ENCODE peak calls at places on chromosomes 3 and 15, in six cellular contexts. One of them, this sample, is unnamed.
A peak's percentile ranks its signal among the peaks of the same experiment; 100 is the strongest.

GRCh38 chr15:89936051-89936792 is 23.5 kb upstream of the ARPIN start:
- DNase-seq in left ventricle myocardium inferior: no peak
- DNase-seq in CD4-positive, alpha-beta memory T cell: peak; percentile 38
- DNase-seq in heart right ventricle: no peak
- DNase-seq in CD4-positive, CD25-positive, alpha-beta regulatory T cell: no peak
- DNase-seq in stomach: no peak
- DNase-seq in this sample: peak; percentile 59

GRCh38 chr15:74608776-74609175 is 6.9 kb upstream of the CLK3 start:
- DNase-seq in heart right ventricle: no peak
- DNase-seq in left ventricle myocardium inferior: no peak
- DNase-seq in stomach: no peak
- DNase-seq in CD4-positive, CD25-positive, alpha-beta regulatory T cell: no peak
- DNase-seq in CD4-positive, alpha-beta memory T cell: no peak
- DNase-seq in this sample: no peak

GRCh38 chr15:79656151-79656797 is 224.1 kb downstream of the MINAR1 start:
- DNase-seq in left ventricle myocardium inferior: no peak
- DNase-seq in stomach: peak; percentile 68
- DNase-seq in CD4-positive, CD25-positive, alpha-beta regulatory T cell: no peak
- DNase-seq in CD4-positive, alpha-beta memory T cell: no peak
- DNase-seq in heart right ventricle: no peak
- DNase-seq in this sample: no peak

GRCh38 chr3:182516597-182517336 is 276.5 kb upstream of the ATP11B start:
- DNase-seq in CD4-positive, CD25-positive, alpha-beta regulatory T cell: no peak
- DNase-seq in left ventricle myocardium inferior: no peak
- DNase-seq in heart right ventricle: no peak
- DNase-seq in CD4-positive, alpha-beta memory T cell: no peak
- DNase-seq in stomach: no peak
- DNase-seq in this sample: no peak

GRCh38 chr15:63157891-63158431 is 684 bp upstream of the RPS27L start:
- DNase-seq in stomach: peak; percentile 31
- DNase-seq in heart right ventricle: no peak
- DNase-seq in CD4-positive, alpha-beta memory T cell: peak; percentile 45
- DNase-seq in left ventricle myocardium inferior: peak; percentile 28
- DNase-seq in CD4-positive, CD25-positive, alpha-beta regulatory T cell: peak; percentile 9
- DNase-seq in this sample: peak; percentile 16

GRCh38 chr3:42149537-42150426 is 58.6 kb downstream of the TRAK1 start:
- DNase-seq in heart right ventricle: no peak
- DNase-seq in CD4-positive, alpha-beta memory T cell: no peak
- DNase-seq in stomach: peak; percentile 90
- DNase-seq in CD4-positive, CD25-positive, alpha-beta regulatory T cell: no peak
- DNase-seq in left ventricle myocardium inferior: no peak
- DNase-seq in this sample: no peak

GRCh38 chr3:114213262-114213668 is 24.1 kb downstream of the ZNF80 start:
- DNase-seq in stomach: no peak
- DNase-seq in CD4-positive, CD25-positive, alpha-beta regulatory T cell: no peak
- DNase-seq in heart right ventricle: no peak
- DNase-seq in CD4-positive, alpha-beta memory T cell: no peak
- DNase-seq in left ventricle myocardium inferior: no peak
- DNase-seq in this sample: no peak

GRCh38 chr15:83846847-83847246 is 192.9 kb downstream of the ADAMTSL3 start:
- DNase-seq in CD4-positive, alpha-beta memory T cell: no peak
- DNase-seq in left ventricle myocardium inferior: no peak
- DNase-seq in heart right ventricle: no peak
- DNase-seq in CD4-positive, CD25-positive, alpha-beta regulatory T cell: no peak
- DNase-seq in stomach: no peak
- DNase-seq in this sample: no peak

GRCh38 chr3:52983336-52983807 is 62.5 kb downstream of the SFMBT1 start:
- DNase-seq in stomach: no peak
- DNase-seq in CD4-positive, alpha-beta memory T cell: peak; percentile 85
- DNase-seq in heart right ventricle: no peak
- DNase-seq in CD4-positive, CD25-positive, alpha-beta regulatory T cell: peak; percentile 9
- DNase-seq in left ventricle myocardium inferior: no peak
- DNase-seq in this sample: peak; percentile 89

GRCh38 chr15:77630956-77631789 is 1.5 kb downstream of the LINGO1 start:
- DNase-seq in CD4-positive, CD25-positive, alpha-beta regulatory T cell: no peak
- DNase-seq in stomach: no peak
- DNase-seq in heart right ventricle: no peak
- DNase-seq in CD4-positive, alpha-beta memory T cell: no peak
- DNase-seq in left ventricle myocardium inferior: no peak
- DNase-seq in this sample: no peak

GRCh38 chr15:50024183-50024795 is 94.7 kb downstream of the ATP8B4 start:
- DNase-seq in CD4-positive, CD25-positive, alpha-beta regulatory T cell: no peak
- DNase-seq in heart right ventricle: no peak
- DNase-seq in stomach: no peak
- DNase-seq in CD4-positive, alpha-beta memory T cell: no peak
- DNase-seq in left ventricle myocardium inferior: no peak
- DNase-seq in this sample: no peak

GRCh38 chr3:99965077-99965476 is 147.4 kb downstream of the CMSS1 start:
- DNase-seq in heart right ventricle: no peak
- DNase-seq in CD4-positive, alpha-beta memory T cell: no peak
- DNase-seq in stomach: peak; percentile 47
- DNase-seq in CD4-positive, CD25-positive, alpha-beta regulatory T cell: no peak
- DNase-seq in left ventricle myocardium inferior: no peak
- DNase-seq in this sample: no peak

GRCh38 chr15:98444067-98444600 is 204.2 kb upstream of the IGF1R start:
- DNase-seq in CD4-positive, alpha-beta memory T cell: no peak
- DNase-seq in heart right ventricle: no peak
- DNase-seq in stomach: no peak
- DNase-seq in left ventricle myocardium inferior: no peak
- DNase-seq in CD4-positive, CD25-positive, alpha-beta regulatory T cell: no peak
- DNase-seq in this sample: no peak

GRCh38 chr3:58323795-58324674 is 8.7 kb upstream of the PXK start:
- DNase-seq in stomach: no peak
- DNase-seq in CD4-positive, alpha-beta memory T cell: peak; percentile 48
- DNase-seq in left ventricle myocardium inferior: no peak
- DNase-seq in CD4-positive, CD25-positive, alpha-beta regulatory T cell: no peak
- DNase-seq in heart right ventricle: no peak
- DNase-seq in this sample: no peak

GRCh38 chr3:187448674-187449073 is 80.5 kb downstream of the RTP4 start:
- DNase-seq in heart right ventricle: no peak
- DNase-seq in CD4-positive, alpha-beta memory T cell: no peak
- DNase-seq in left ventricle myocardium inferior: no peak
- DNase-seq in stomach: no peak
- DNase-seq in CD4-positive, CD25-positive, alpha-beta regulatory T cell: no peak
- DNase-seq in this sample: no peak

GRCh38 chr15:71329509-71330260 is 214.4 kb downstream of the THSD4 start:
- DNase-seq in CD4-positive, CD25-positive, alpha-beta regulatory T cell: no peak
- DNase-seq in left ventricle myocardium inferior: no peak
- DNase-seq in stomach: no peak
- DNase-seq in heart right ventricle: no peak
- DNase-seq in CD4-positive, alpha-beta memory T cell: no peak
- DNase-seq in this sample: no peak

GRCh38 chr15:91275844-91276243 is 175.8 kb downstream of the SV2B start:
- DNase-seq in left ventricle myocardium inferior: no peak
- DNase-seq in heart right ventricle: no peak
- DNase-seq in CD4-positive, CD25-positive, alpha-beta regulatory T cell: no peak
- DNase-seq in stomach: no peak
- DNase-seq in CD4-positive, alpha-beta memory T cell: no peak
- DNase-seq in this sample: no peak

GRCh38 chr15:76764004-76764403 is 141.1 kb downstream of the SCAPER start:
- DNase-seq in heart right ventricle: no peak
- DNase-seq in CD4-positive, CD25-positive, alpha-beta regulatory T cell: no peak
- DNase-seq in stomach: no peak
- DNase-seq in CD4-positive, alpha-beta memory T cell: no peak
- DNase-seq in left ventricle myocardium inferior: no peak
- DNase-seq in this sample: no peak

GRCh38 chr3:190053919-190054672 is 66.6 kb downstream of the P3H2 start:
- DNase-seq in CD4-positive, alpha-beta memory T cell: no peak
- DNase-seq in stomach: no peak
- DNase-seq in heart right ventricle: no peak
- DNase-seq in left ventricle myocardium inferior: peak; percentile 17
- DNase-seq in CD4-positive, CD25-positive, alpha-beta regulatory T cell: no peak
- DNase-seq in this sample: no peak

GRCh38 chr15:66650433-66650832 is 51.6 kb upstream of the SMAD6 start:
- DNase-seq in heart right ventricle: peak; percentile 41
- DNase-seq in CD4-positive, CD25-positive, alpha-beta regulatory T cell: no peak
- DNase-seq in CD4-positive, alpha-beta memory T cell: no peak
- DNase-seq in stomach: no peak
- DNase-seq in left ventricle myocardium inferior: peak; percentile 37
- DNase-seq in this sample: no peak

GRCh38 chr3:86723433-86723832 is 267.5 kb downstream of the VGLL3 start:
- DNase-seq in stomach: no peak
- DNase-seq in left ventricle myocardium inferior: no peak
- DNase-seq in CD4-positive, CD25-positive, alpha-beta regulatory T cell: no peak
- DNase-seq in CD4-positive, alpha-beta memory T cell: no peak
- DNase-seq in heart right ventricle: no peak
- DNase-seq in this sample: no peak

GRCh38 chr3:46797486-46797885 is 65.8 kb downstream of the MYL3 start:
- DNase-seq in stomach: no peak
- DNase-seq in left ventricle myocardium inferior: no peak
- DNase-seq in CD4-positive, CD25-positive, alpha-beta regulatory T cell: no peak
- DNase-seq in CD4-positive, alpha-beta memory T cell: no peak
- DNase-seq in heart right ventricle: no peak
- DNase-seq in this sample: no peak

GRCh38 chr3:78116874-78117273 is 1077.0 kb downstream of the ROBO2 start:
- DNase-seq in CD4-positive, CD25-positive, alpha-beta regulatory T cell: no peak
- DNase-seq in heart right ventricle: no peak
- DNase-seq in left ventricle myocardium inferior: no peak
- DNase-seq in CD4-positive, alpha-beta memory T cell: no peak
- DNase-seq in stomach: no peak
- DNase-seq in this sample: no peak

GRCh38 chr3:128784843-128785242 is 58.9 kb downstream of the RAB7A start:
- DNase-seq in left ventricle myocardium inferior: no peak
- DNase-seq in CD4-positive, alpha-beta memory T cell: no peak
- DNase-seq in stomach: no peak
- DNase-seq in heart right ventricle: no peak
- DNase-seq in CD4-positive, CD25-positive, alpha-beta regulatory T cell: no peak
- DNase-seq in this sample: no peak

GRCh38 chr3:128782282-128783146 is 56.5 kb downstream of the RAB7A start:
- DNase-seq in CD4-positive, CD25-positive, alpha-beta regulatory T cell: no peak
- DNase-seq in CD4-positive, alpha-beta memory T cell: peak; percentile 17
- DNase-seq in heart right ventricle: no peak
- DNase-seq in left ventricle myocardium inferior: no peak
- DNase-seq in stomach: no peak
- DNase-seq in this sample: no peak

GRCh38 chr3:128781164-128781563 is 55.2 kb downstream of the RAB7A start:
- DNase-seq in stomach: no peak
- DNase-seq in CD4-positive, CD25-positive, alpha-beta regulatory T cell: no peak
- DNase-seq in heart right ventricle: no peak
- DNase-seq in left ventricle myocardium inferior: no peak
- DNase-seq in CD4-positive, alpha-beta memory T cell: no peak
- DNase-seq in this sample: no peak

GRCh38 chr3:128784228-128784627 is 58.2 kb downstream of the RAB7A start:
- DNase-seq in CD4-positive, alpha-beta memory T cell: peak; percentile 43
- DNase-seq in stomach: no peak
- DNase-seq in CD4-positive, CD25-positive, alpha-beta regulatory T cell: no peak
- DNase-seq in heart right ventricle: peak; percentile 44
- DNase-seq in left ventricle myocardium inferior: peak; percentile 49
- DNase-seq in this sample: peak; percentile 73

DNA sequence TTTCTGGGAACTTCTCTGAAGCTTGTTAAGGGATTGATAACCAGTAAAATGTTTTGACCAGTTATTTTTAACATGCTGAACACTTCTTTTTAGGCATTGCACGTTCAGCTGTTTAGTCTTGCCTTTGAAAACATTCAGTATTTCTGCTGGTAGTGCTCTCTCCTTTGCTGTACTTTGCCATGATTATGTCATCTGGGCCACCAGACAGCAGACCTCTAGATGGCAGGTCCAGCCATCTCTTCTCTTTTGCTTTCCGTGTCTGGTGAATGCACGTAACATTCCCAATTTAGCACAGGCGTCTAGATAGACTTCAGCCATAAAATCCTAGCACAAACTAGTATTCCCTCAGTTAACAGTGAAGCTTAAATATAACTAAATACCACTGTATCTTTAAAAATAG is 57.8 kb downstream of the RAB7A start:
- DNase-seq in CD4-positive, alpha-beta memory T cell: no peak
- DNase-seq in left ventricle myocardium inferior: no peak
- DNase-seq in heart right ventricle: no peak
- DNase-seq in stomach: no peak
- DNase-seq in CD4-positive, CD25-positive, alpha-beta regulatory T cell: no peak
- DNase-seq in this sample: no peak
- H3K4me1 ChIP-seq in CD4-positive, alpha-beta memory T cell: peaks cover 66% of the 10 kb centered on the region
- H3K4me1 ChIP-seq in left ventricle myocardium inferior: peaks cover 100% of the 10 kb centered on the region
- H3K4me1 ChIP-seq in heart right ventricle: peaks cover 95% of the 10 kb centered on the region
- H3K4me1 ChIP-seq in stomach: peaks cover 47% of the 10 kb centered on the region
- H3K4me1 ChIP-seq in CD4-positive, CD25-positive, alpha-beta regulatory T cell: peaks cover 38% of the 10 kb centered on the region
- H3K4me1 ChIP-seq in this sample: peaks cover 24% of the 10 kb centered on the region

DNA sequence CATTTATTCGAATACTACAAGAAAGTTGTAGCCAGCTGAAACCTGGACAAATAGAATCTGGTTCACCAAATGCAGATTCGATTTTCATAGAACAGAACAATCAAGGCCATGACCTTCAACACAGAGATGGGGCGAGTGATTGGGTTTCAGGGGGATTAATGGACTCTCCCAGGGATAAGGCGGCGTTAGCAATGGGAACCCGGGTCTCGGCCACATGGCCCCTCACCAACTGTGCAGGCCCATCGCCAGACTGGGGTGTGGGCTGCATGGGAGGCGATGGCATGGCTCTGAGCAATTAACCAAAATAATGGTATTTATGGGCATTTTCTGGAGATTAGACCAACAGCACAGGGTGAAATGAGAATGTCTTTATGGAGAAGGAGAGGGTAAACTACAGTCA is 34.2 kb downstream of the VGLL4 start:
- DNase-seq in CD4-positive, CD25-positive, alpha-beta regulatory T cell: no peak
- DNase-seq in left ventricle myocardium inferior: no peak
- DNase-seq in CD4-positive, alpha-beta memory T cell: no peak
- DNase-seq in heart right ventricle: no peak
- DNase-seq in stomach: no peak
- DNase-seq in this sample: no peak
- H3K4me3 ChIP-seq in CD4-positive, CD25-positive, alpha-beta regulatory T cell: no peak overlapping the region
- H3K4me3 ChIP-seq in left ventricle myocardium inferior: peak overlapping the region; percentile 27
- H3K4me3 ChIP-seq in CD4-positive, alpha-beta memory T cell: no peak overlapping the region
- H3K4me3 ChIP-seq in heart right ventricle: no peak overlapping the region
- H3K4me3 ChIP-seq in stomach: no peak overlapping the region
- H3K4me3 ChIP-seq in this sample: no peak overlapping the region

GRCh38 chr15:88634449-88634848 is 4.4 kb upstream of the ISG20 start:
- DNase-seq in stomach: no peak
- DNase-seq in CD4-positive, alpha-beta memory T cell: no peak
- DNase-seq in left ventricle myocardium inferior: no peak
- DNase-seq in heart right ventricle: no peak
- DNase-seq in CD4-positive, CD25-positive, alpha-beta regulatory T cell: no peak
- DNase-seq in this sample: no peak
- H3K27ac ChIP-seq in stomach: peak overlapping the region; percentile 91
- H3K27ac ChIP-seq in CD4-positive, alpha-beta memory T cell: peak overlapping the region; percentile 100
- H3K27ac ChIP-seq in left ventricle myocardium inferior: no peak overlapping the region
- H3K27ac ChIP-seq in heart right ventricle: no peak overlapping the region
- H3K27ac ChIP-seq in CD4-positive, CD25-positive, alpha-beta regulatory T cell: peak overlapping the region; percentile 100
- H3K27ac ChIP-seq in this sample: peak overlapping the region; percentile 99

DNA sequence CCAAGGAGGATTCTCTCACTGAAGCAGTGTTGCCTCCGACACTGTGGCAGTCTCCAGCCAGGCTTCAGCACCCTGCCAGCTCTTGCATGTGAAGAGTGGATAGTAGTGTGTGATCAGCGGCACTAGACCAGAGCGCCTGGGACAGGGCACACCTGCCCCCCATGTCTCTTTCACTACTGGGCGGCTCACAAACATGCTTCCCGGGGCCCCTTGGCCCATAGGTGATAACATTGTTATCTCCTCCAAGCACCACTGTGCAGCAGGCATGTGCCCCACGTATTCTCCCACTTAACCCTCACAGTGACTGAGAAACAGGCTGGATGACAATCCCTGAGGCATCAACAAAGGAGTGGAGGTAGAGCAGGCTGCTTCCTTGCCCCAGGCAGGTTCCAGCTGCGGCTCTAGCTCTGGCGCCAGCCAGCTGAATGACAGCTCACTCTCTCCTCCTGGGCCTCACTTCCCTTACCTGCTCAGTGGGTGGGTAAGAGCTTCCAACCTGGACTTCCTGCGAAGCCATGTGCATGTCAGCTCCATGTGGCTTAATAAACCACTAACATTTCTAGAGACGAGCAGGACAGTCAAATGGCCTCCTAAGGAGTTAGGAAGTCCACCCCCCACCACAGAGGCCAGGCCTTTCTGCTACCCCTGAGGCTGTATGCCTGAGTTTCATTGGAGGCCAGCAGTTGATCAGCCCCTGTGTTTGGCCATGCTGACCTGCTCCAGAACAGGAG is 37.8 kb downstream of the KLF13 start:
- DNase-seq in CD4-positive, CD25-positive, alpha-beta regulatory T cell: no peak
- DNase-seq in heart right ventricle: no peak
- DNase-seq in CD4-positive, alpha-beta memory T cell: peak; percentile 52
- DNase-seq in left ventricle myocardium inferior: peak; percentile 34
- DNase-seq in stomach: no peak
- DNase-seq in this sample: no peak
- H3K4me1 ChIP-seq in CD4-positive, CD25-positive, alpha-beta regulatory T cell: peaks cover 100% of the 10 kb centered on the region
- H3K4me1 ChIP-seq in heart right ventricle: peaks cover 98% of the 10 kb centered on the region
- H3K4me1 ChIP-seq in CD4-positive, alpha-beta memory T cell: peaks cover 99% of the 10 kb centered on the region
- H3K4me1 ChIP-seq in left ventricle myocardium inferior: peaks cover 100% of the 10 kb centered on the region
- H3K4me1 ChIP-seq in stomach: peaks cover 85% of the 10 kb centered on the region
- H3K4me1 ChIP-seq in this sample: peaks cover 89% of the 10 kb centered on the region